ENCODE peak calls at places on chromosomes 5 and 9, in five cellular contexts. X is GM04504; H is GM06990; S is epithelial cell of esophagus; L is stimulated activated CD8-positive, alpha-beta memory T cell treated with anti-CD3 and anti-CD28 coated beads, Interleukin-7, amount 100 ng/mL, for 24 hours. T is an unnamed sample.

GRCh38 chr9:129240581-129241211 is 62.6 kb upstream of the IER5L start:
- DNase-seq in X (no peak), H (no peak), S (no peak), L (no peak), T (no peak)

GRCh38 chr9:137237759-137238726 is 3.0 kb upstream of the TUBB4B start:
- DNase-seq in X (no peak), H (no peak), S (no peak), L (no peak), T (no peak)

GRCh38 chr5:10461904-10462542 is 20.3 kb downstream of the ROPN1L start:
- DNase-seq in X (no peak), H (no peak), S (peak), L (no peak), T (no peak)

GRCh38 chr5:158058208-158058607 is 199.3 kb upstream of the CLINT1 start:
- DNase-seq in X (no peak), H (no peak), S (peak), L (no peak), T (no peak)

GRCh38 chr5:54883374-54884194 is 101.8 kb downstream of the ESM1 start:
- DNase-seq in X (no peak), H (no peak), S (peak), L (no peak), T (peak)

GRCh38 chr9:14400658-14400995 is 86.7 kb upstream of the NFIB start:
- DNase-seq in X (no peak), H (no peak), S (peak), L (no peak), T (no peak)

GRCh38 chr5:12951846-12952245 is 992.6 kb downstream of the DNAH5 start:
- DNase-seq in X (no peak), H (no peak), S (peak), L (no peak), T (no peak)

GRCh38 chr9:97501972-97502221 is 431 bp downstream of the TMOD1 start:
- DNase-seq in X (no peak), H (peak), S (no peak), L (no peak), T (no peak)

GRCh38 chr9:35273591-35273990 is 111.8 kb downstream of the UNC13B start:
- DNase-seq in X (no peak), H (no peak), S (no peak), L (no peak), T (no peak)

GRCh38 chr5:105392122-105392709 is 1829.6 kb upstream of the NUDT12 start:
- DNase-seq in X (no peak), H (no peak), S (no peak), L (no peak), T (no peak)

GRCh38 chr5:154110781-154111180 is 72.0 kb downstream of the MFAP3 start:
- DNase-seq in X (no peak), H (no peak), S (peak), L (no peak), T (no peak)

GRCh38 chr5:156396063-156396829 is 69.3 kb downstream of the SGCD start:
- DNase-seq in X (peak), H (no peak), S (peak), L (no peak), T (no peak)

GRCh38 chr5:133841831-133842750 is 126.3 kb downstream of the C5orf15 start:
- DNase-seq in X (no peak), H (no peak), S (no peak), L (no peak), T (no peak)

GRCh38 chr9:135341612-135342169 is 137.9 kb upstream of the PPP1R26 start:
- DNase-seq in X (no peak), H (no peak), S (no peak), L (no peak), T (peak)

GRCh38 chr9:6715755-6716643 is 41.8 kb upstream of the KDM4C start:
- DNase-seq in X (no peak), H (peak), S (peak), L (peak), T (no peak)

GRCh38 chr9:21473236-21473635 is 8.9 kb downstream of the IFNE start:
- DNase-seq in X (no peak), H (no peak), S (no peak), L (no peak), T (no peak)

GRCh38 chr5:98769256-98770157 is 4.0 kb upstream of the RGMB start:
- DNase-seq in X (no peak), H (peak), S (peak), L (no peak), T (no peak)

GRCh38 chr9:135210676-135211523 is 123.4 kb downstream of the OLFM1 start:
- DNase-seq in X (no peak), H (no peak), S (no peak), L (no peak), T (no peak)

GRCh38 chr5:115366223-115366622 is 69.8 kb upstream of the CCDC112 start:
- DNase-seq in X (peak), H (no peak), S (peak), L (no peak), T (no peak)

GRCh38 chr9:95857122-95857521 is 18.4 kb upstream of the ERCC6L2 start:
- DNase-seq in X (no peak), H (no peak), S (peak), L (no peak), T (no peak)